ENCODE peak calls at places on chromosomes 12 and 14, in five cellular contexts. E is kidney tubule cell, W is GM19239, L is Calu3, U is AG09309. A is an unnamed sample.

GRCh38 chr12:39441189-39441962 is 1.5 kb downstream of the KIF21A start:
- DNase-seq in E (no peak), W (no peak), L (no peak), U (no peak), A (no peak)

GRCh38 chr12:53591301-53592206 is 34.6 kb downstream of the ATF7 start:
- DNase-seq in E (no peak), W (no peak), L (no peak), U (no peak), A (no peak)

GRCh38 chr12:76255692-76256091 is 92.5 kb downstream of the BBS10 start:
- DNase-seq in E (no peak), W (no peak), L (no peak), U (no peak), A (no peak)

GRCh38 chr14:45679852-45680251 is 426.9 kb upstream of the MIS18BP1 start:
- DNase-seq in E (peak), W (no peak), L (no peak), U (peak), A (peak)

GRCh38 chr12:57089259-57090245 is 638 bp downstream of the NAB2 start:
- DNase-seq in E (peak), W (no peak), L (peak), U (no peak), A (no peak)

GRCh38 chr14:88029500-88029899 is 24.6 kb downstream of the GPR65 start:
- DNase-seq in E (no peak), W (no peak), L (no peak), U (no peak), A (no peak)

GRCh38 chr14:105364100-105364708 is 34.1 kb upstream of the TEX22 start:
- DNase-seq in E (peak), W (peak), L (peak), U (no peak), A (no peak)

GRCh38 chr14:95040723-95041476 is 116.4 kb downstream of the DICER1 start:
- DNase-seq in E (no peak), W (no peak), L (no peak), U (no peak), A (no peak)

GRCh38 chr12:48005750-48006021 is 1.4 kb upstream of the COL2A1 start:
- DNase-seq in E (no peak), W (no peak), L (no peak), U (no peak), A (no peak)

GRCh38 chr14:74510955-74511354 is 17.4 kb downstream of the ISCA2 start:
- DNase-seq in E (peak), W (no peak), L (no peak), U (no peak), A (peak)

GRCh38 chr12:89421093-89421835 is 69.0 kb upstream of the DUSP6 start:
- DNase-seq in E (no peak), W (no peak), L (no peak), U (no peak), A (no peak)

GRCh38 chr12:51820721-51821422 is 27.6 kb downstream of the FIGNL2 start:
- DNase-seq in E (no peak), W (no peak), L (no peak), U (no peak), A (no peak)

GRCh38 chr14:104223101-104223809 is 84.9 kb downstream of the KIF26A start:
- DNase-seq in E (peak), W (no peak), L (no peak), U (no peak), A (no peak)

GRCh38 chr12:94109154-94109553 is 39.2 kb upstream of the PLXNC1 start:
- DNase-seq in E (peak), W (no peak), L (no peak), U (no peak), A (peak)

GRCh38 chr14:73755434-73756014 is 41.3 kb upstream of the PNMA1 start:
- DNase-seq in E (peak), W (no peak), L (peak), U (no peak), A (no peak)

GRCh38 chr12:68479261-68479581 is 131.5 kb upstream of the RAP1B start:
- DNase-seq in E (no peak), W (no peak), L (no peak), U (peak), A (no peak)

GRCh38 chr14:76131071-76131985 is 20.4 kb upstream of the GPATCH2L start:
- DNase-seq in E (no peak), W (no peak), L (no peak), U (no peak), A (no peak)

GRCh38 chr14:105292810-105293711 is 7.7 kb downstream of the BRF1 start:
- DNase-seq in E (no peak), W (no peak), L (no peak), U (no peak), A (no peak)

GRCh38 chr12:119938049-119938667 is 50.9 kb upstream of the BICDL1 start:
- DNase-seq in E (peak), W (peak), L (peak), U (no peak), A (no peak)

GRCh38 chr14:26702721-26703250 is 105.0 kb upstream of the NOVA1 start:
- DNase-seq in E (no peak), W (no peak), L (no peak), U (no peak), A (no peak)

GRCh38 chr14:57692671-57693070 is 173.2 kb downstream of the SLC35F4 start:
- DNase-seq in E (peak), W (no peak), L (peak), U (peak), A (peak)

GRCh38 chr12:56358836-56359532 is 923 bp downstream of the STAT2 start:
- DNase-seq in E (peak), W (no peak), L (no peak), U (peak), A (peak)

GRCh38 chr12:96434107-96434506 is 33.9 kb upstream of the CDK17 start:
- DNase-seq in E (peak), W (no peak), L (no peak), U (peak), A (peak)

GRCh38 chr12:120099738-120100137 is 16.8 kb downstream of the RAB35 start:
- DNase-seq in E (no peak), W (no peak), L (no peak), U (no peak), A (no peak)

GRCh38 chr12:123938679-123939480 is 33.8 kb downstream of the CCDC92 start:
- DNase-seq in E (no peak), W (no peak), L (peak), U (no peak), A (no peak)

GRCh38 chr12:119288559-119288958 is 46.0 kb upstream of the CCDC60 start:
- DNase-seq in E (no peak), W (no peak), L (no peak), U (no peak), A (no peak)

GRCh38 chr12:5965950-5966383 is 20.9 kb upstream of the ANO2 start:
- DNase-seq in E (peak), W (peak), L (peak), U (peak), A (no peak)

GRCh38 chr12:130879212-130879686 is 7.4 kb downstream of the RAN start:
- DNase-seq in E (no peak), W (peak), L (no peak), U (no peak), A (no peak)

GRCh38 chr12:42262271-42262670 is 24.2 kb upstream of the YAF2 start:
- DNase-seq in E (no peak), W (no peak), L (no peak), U (no peak), A (no peak)

GRCh38 chr14:91325211-91325610 is 80.7 kb upstream of the GPR68 start:
- DNase-seq in E (no peak), W (no peak), L (no peak), U (no peak), A (no peak)

GRCh38 chr14:20971705-20972021 is 16.4 kb downstream of the RNASE2 start:
- DNase-seq in E (no peak), W (no peak), L (no peak), U (no peak), A (no peak)

GRCh38 chr12:10194160-10194559 is 15.3 kb downstream of the TMEM52B start:
- DNase-seq in E (peak), W (no peak), L (no peak), U (no peak), A (no peak)

GRCh38 chr14:21852061-21852664 is 178.5 kb upstream of the OR4E1 start:
- DNase-seq in E (peak), W (no peak), L (peak), U (no peak), A (no peak)

GRCh38 chr12:79266511-79267129 is 402.0 kb downstream of the SYT1 start:
- DNase-seq in E (no peak), W (no peak), L (no peak), U (no peak), A (no peak)

GRCh38 chr12:65894127-65894526 is 69.8 kb downstream of the HMGA2 start:
- DNase-seq in E (no peak), W (no peak), L (no peak), U (no peak), A (no peak)

GRCh38 chr12:113267621-113268020 is 46.4 kb downstream of the TPCN1 start:
- DNase-seq in E (no peak), W (no peak), L (no peak), U (no peak), A (no peak)

GRCh38 chr12:26744697-26745440 is 88.1 kb downstream of the ITPR2 start:
- DNase-seq in E (no peak), W (no peak), L (no peak), U (no peak), A (no peak)

GRCh38 chr12:67651380-67651695 is 2.8 kb downstream of the DYRK2 start:
- DNase-seq in E (peak), W (peak), L (peak), U (no peak), A (no peak)

GRCh38 chr14:33309081-33309480 is 370.4 kb downstream of the NPAS3 start:
- DNase-seq in E (peak), W (no peak), L (no peak), U (no peak), A (no peak)

A was measured in skeletal muscle cell.